ENCODE peak calls at places on chromosomes 12 and 14, in four cellular contexts. One of them, this sample, is unnamed.

GRCh38 chr12:106918746-106919145 is 37.0 kb upstream of the TMEM263 start:
- DNase-seq in HuH-7: peak; percentile 56
- DNase-seq in suprapubic skin: no peak
- DNase-seq in Daoy: no peak
- DNase-seq in this sample: peak; percentile 14

GRCh38 chr12:13000935-13001724 is 1.1 kb upstream of the HEBP1 start:
- DNase-seq in suprapubic skin: peak; percentile 81
- DNase-seq in HuH-7: peak; percentile 74
- DNase-seq in Daoy: peak; percentile 76
- DNase-seq in this sample: peak; percentile 44

GRCh38 chr12:88381456-88381855 is 198.8 kb downstream of the KITLG start:
- DNase-seq in HuH-7: no peak
- DNase-seq in suprapubic skin: no peak
- DNase-seq in Daoy: no peak
- DNase-seq in this sample: no peak

GRCh38 chr12:2248901-2249381 is 196.2 kb downstream of the CACNA1C start:
- DNase-seq in HuH-7: no peak
- DNase-seq in suprapubic skin: no peak
- DNase-seq in Daoy: peak; percentile 71
- DNase-seq in this sample: no peak

GRCh38 chr12:48999371-49000131 is at the start of gene DDN:
- DNase-seq in HuH-7: peak; percentile 73
- DNase-seq in suprapubic skin: no peak
- DNase-seq in Daoy: peak; percentile 76
- DNase-seq in this sample: no peak

GRCh38 chr14:103820382-103820781 is 27.0 kb downstream of the PPP1R13B start:
- DNase-seq in Daoy: no peak
- DNase-seq in suprapubic skin: no peak
- DNase-seq in HuH-7: no peak
- DNase-seq in this sample: no peak

GRCh38 chr12:632102-632696 is 31.0 kb downstream of the NINJ2 start:
- DNase-seq in suprapubic skin: no peak
- DNase-seq in Daoy: peak; percentile 88
- DNase-seq in HuH-7: peak; percentile 82
- DNase-seq in this sample: peak; percentile 85

GRCh38 chr12:55072093-55072492 is 52.3 kb downstream of the NEUROD4 start:
- DNase-seq in Daoy: peak; percentile 68
- DNase-seq in suprapubic skin: no peak
- DNase-seq in HuH-7: peak; percentile 8
- DNase-seq in this sample: peak; percentile 6

GRCh38 chr14:75249958-75250336 is 28.7 kb upstream of the FOS start:
- DNase-seq in HuH-7: no peak
- DNase-seq in Daoy: no peak
- DNase-seq in suprapubic skin: no peak
- DNase-seq in this sample: no peak

GRCh38 chr12:4422985-4423384 is 22.6 kb downstream of the FGF6 start:
- DNase-seq in HuH-7: no peak
- DNase-seq in suprapubic skin: no peak
- DNase-seq in Daoy: no peak
- DNase-seq in this sample: no peak

GRCh38 chr14:100165376-100165775 is 5.9 kb upstream of the DEGS2 start:
- DNase-seq in suprapubic skin: no peak
- DNase-seq in HuH-7: no peak
- DNase-seq in Daoy: no peak
- DNase-seq in this sample: no peak

GRCh38 chr14:28766505-28767238 is at the start of gene FOXG1:
- DNase-seq in HuH-7: peak; percentile 84
- DNase-seq in suprapubic skin: no peak
- DNase-seq in Daoy: peak; percentile 97
- DNase-seq in this sample: peak; percentile 43

GRCh38 chr12:95582230-95583058 is 31.2 kb upstream of the USP44 start:
- DNase-seq in suprapubic skin: no peak
- DNase-seq in HuH-7: peak; percentile 24
- DNase-seq in Daoy: peak; percentile 47
- DNase-seq in this sample: peak; percentile 80

GRCh38 chr12:41552507-41553047 is 364.5 kb downstream of the PDZRN4 start:
- DNase-seq in suprapubic skin: no peak
- DNase-seq in HuH-7: no peak
- DNase-seq in Daoy: peak; percentile 13
- DNase-seq in this sample: no peak

GRCh38 chr14:93997082-93997481 is at the start of gene CCDC197:
- DNase-seq in suprapubic skin: no peak
- DNase-seq in HuH-7: no peak
- DNase-seq in Daoy: peak; percentile 58
- DNase-seq in this sample: no peak

GRCh38 chr12:86543716-86544115 is 287.5 kb upstream of the MGAT4C start:
- DNase-seq in Daoy: no peak
- DNase-seq in HuH-7: no peak
- DNase-seq in suprapubic skin: no peak
- DNase-seq in this sample: no peak

GRCh38 chr12:65911321-65911720 is 87.0 kb downstream of the HMGA2 start:
- DNase-seq in Daoy: peak; percentile 66
- DNase-seq in suprapubic skin: no peak
- DNase-seq in HuH-7: no peak
- DNase-seq in this sample: peak; percentile 63

GRCh38 chr12:91272456-91273063 is 89.9 kb upstream of the DCN start:
- DNase-seq in suprapubic skin: peak; percentile 80
- DNase-seq in Daoy: no peak
- DNase-seq in HuH-7: no peak
- DNase-seq in this sample: peak; percentile 27

GRCh38 chr12:121701667-121702277 is 10.8 kb upstream of the TMEM120B start:
- DNase-seq in suprapubic skin: no peak
- DNase-seq in Daoy: no peak
- DNase-seq in HuH-7: no peak
- DNase-seq in this sample: peak; percentile 60

GRCh38 chr12:19959353-19959752 is 409.0 kb upstream of the PDE3A start:
- DNase-seq in suprapubic skin: no peak
- DNase-seq in HuH-7: no peak
- DNase-seq in Daoy: no peak
- DNase-seq in this sample: no peak

GRCh38 chr12:88931598-88931997 is 351.3 kb upstream of the KITLG start:
- DNase-seq in suprapubic skin: no peak
- DNase-seq in Daoy: no peak
- DNase-seq in HuH-7: peak; percentile 15
- DNase-seq in this sample: no peak

GRCh38 chr12:64824500-64825142 is at the start of gene TBC1D30:
- DNase-seq in Daoy: peak; percentile 50
- DNase-seq in suprapubic skin: no peak
- DNase-seq in HuH-7: peak; percentile 40
- DNase-seq in this sample: peak; percentile 3